ENCODE peak calls at places on chromosome 21, in ten cellular contexts. V is posterior cingulate gyrus; A is KG1; F is B cell; C is smooth muscle cell of the brain vasculature; M is stimulated activated CD4-positive, alpha-beta T cell treated with anti-CD3 and anti-CD28 coated beads, Interleukin-4, amount 100 ng/mL, for 24 hours; K is EL; J is LHCN-M2; X is skeletal muscle cell; Q is osteocyte. R is an unnamed sample.

GRCh38 chr21:37571442-37571841 is 204.9 kb downstream of the DYRK1A start:
- DNase-seq in A (no peak), K (no peak), X (no peak), C (no peak), Q (no peak), M (no peak), F (no peak), V (no peak), J (no peak), R (no peak)

GRCh38 chr21:43194303-43195130 is 25.7 kb downstream of the CRYAA start:
- DNase-seq in X (no peak), V (no peak), Q (peak), C (no peak), A (no peak), J (no peak), F (no peak), K (no peak), M (no peak), R (peak)

GRCh38 chr21:39055167-39055767 is 128.0 kb downstream of the PSMG1 start:
- DNase-seq in X (no peak), A (no peak), C (no peak), J (no peak), Q (no peak), F (no peak), K (no peak), V (no peak), M (no peak), R (no peak)

GRCh38 chr21:37370152-37371040 is 3.8 kb downstream of the DYRK1A start:
- DNase-seq in J (no peak), X (peak), Q (no peak), F (no peak), M (no peak), C (no peak), A (no peak), K (peak), V (no peak), R (no peak)

GRCh38 chr21:36695671-36696389 is 3.1 kb upstream of the SIM2 start:
- DNase-seq in A (no peak), K (no peak), V (no peak), J (no peak), F (no peak), C (no peak), M (no peak), X (no peak), Q (no peak), R (no peak)

GRCh38 chr21:38297193-38297592 is 40.4 kb downstream of the KCNJ15 start:
- DNase-seq in C (no peak), F (no peak), M (no peak), J (peak), K (peak), A (no peak), Q (no peak), X (peak), V (no peak), R (no peak)

GRCh38 chr21:34313116-34313515 is 50.7 kb upstream of the KCNE2 start:
- DNase-seq in J (no peak), Q (no peak), V (no peak), X (no peak), A (no peak), M (no peak), F (no peak), K (peak), C (no peak), R (no peak)

GRCh38 chr21:29124645-29125044 is 5.8 kb upstream of the MAP3K7CL start:
- DNase-seq in C (no peak), Q (no peak), A (no peak), F (no peak), X (no peak), J (no peak), M (no peak), V (no peak), K (no peak), R (no peak)

GRCh38 chr21:28298251-28298672 is 694.4 kb downstream of the LTN1 start:
- DNase-seq in K (no peak), C (no peak), X (no peak), A (no peak), Q (no peak), V (no peak), F (no peak), M (no peak), J (peak), R (no peak)

GRCh38 chr21:41768371-41769042 is 1.7 kb upstream of the RIPK4 start:
- DNase-seq in C (no peak), K (peak), F (peak), M (no peak), V (no peak), X (peak), Q (no peak), J (peak), A (peak), R (peak)